ENCODE peak calls at places on chromosome 20, in seven cellular contexts. K is CD8-positive, alpha-beta memory T cell; P is neural progenitor cell; G is SK-N-SH; J is left ventricle myocardium inferior; I is transverse colon; Q is uterus. L is an unnamed sample.

GRCh38 chr20:5197270-5197827 is 70.5 kb downstream of the CDS2 start:
- DNase-seq in I (no peak), J (peak; percentile 40), K (no peak), P (no peak), Q (no peak), G (no peak), L (no peak)

GRCh38 chr20:58078741-58079522 is 149.5 kb downstream of the ANKRD60 start:
- DNase-seq in P (no peak), J (no peak), K (no peak), I (no peak), Q (no peak), G (no peak), L (no peak)

GRCh38 chr20:51360451-51361230 is 181.9 kb downstream of the NFATC2 start:
- DNase-seq in I (no peak), P (no peak), J (no peak), Q (no peak), G (no peak), K (peak; percentile 19), L (no peak)

GRCh38 chr20:37516697-37517370 is 4.2 kb upstream of the NNAT start:
- DNase-seq in Q (no peak), P (no peak), G (no peak), I (peak; percentile 5), K (no peak), J (no peak), L (no peak)

GRCh38 chr20:3925899-3926638 is 36.9 kb downstream of the PANK2 start:
- DNase-seq in J (no peak), I (no peak), G (no peak), P (no peak), K (no peak), Q (no peak), L (no peak)

GRCh38 chr20:1860446-1860845 is 34.8 kb upstream of the SIRPA start:
- DNase-seq in P (peak; percentile 32), K (no peak), G (no peak), Q (no peak), J (no peak), I (no peak), L (no peak)

GRCh38 chr20:39291301-39291700 is 329.2 kb downstream of the DHX35 start:
- DNase-seq in I (no peak), Q (peak; percentile 34), G (no peak), K (no peak), J (no peak), P (no peak), L (no peak)

GRCh38 chr20:50111829-50112495 is 988 bp downstream of the UBE2V1 start:
- DNase-seq in J (no peak), K (no peak), P (no peak), Q (no peak), I (no peak), G (no peak), L (peak; percentile 58)

GRCh38 chr20:58667975-58668374 is 16.9 kb downstream of the STX16 start:
- DNase-seq in Q (no peak), I (no peak), K (no peak), P (no peak), G (no peak), J (no peak), L (no peak)

GRCh38 chr20:57851025-57851682 is 141.3 kb upstream of the PMEPA1 start:
- DNase-seq in I (no peak), G (no peak), K (no peak), Q (no peak), J (peak; percentile 43), P (no peak), L (no peak)

GRCh38 chr20:4726710-4727391 is 5.1 kb downstream of the PRND start:
- DNase-seq in I (peak; percentile 20), P (no peak), G (no peak), Q (no peak), J (no peak), K (peak; percentile 56), L (no peak)

GRCh38 chr20:9202440-9203080 is 133.7 kb downstream of the PLCB4 start:
- DNase-seq in K (no peak), P (no peak), J (no peak), G (no peak), Q (no peak), I (no peak), L (no peak)

GRCh38 chr20:41035207-41035606 is 6.6 kb downstream of the TOP1 start:
- DNase-seq in Q (no peak), P (no peak), J (no peak), I (no peak), K (no peak), G (no peak), L (no peak)

GRCh38 chr20:9051508-9051907 is 17.4 kb upstream of the PLCB4 start:
- DNase-seq in P (no peak), I (no peak), G (no peak), J (no peak), Q (no peak), K (no peak), L (no peak)

GRCh38 chr20:2304180-2304579 is 8.4 kb downstream of the TGM3 start:
- DNase-seq in G (no peak), I (no peak), P (no peak), K (no peak), Q (no peak), J (no peak), L (no peak)

GRCh38 chr20:10524034-10524476 is 89.0 kb downstream of the SLX4IP start:
- DNase-seq in P (peak; percentile 72), K (no peak), Q (peak; percentile 46), G (no peak), J (peak; percentile 26), I (peak; percentile 60), L (peak; percentile 70)
- H3K27ac ChIP-seq in P (no peak overlapping the region), K (no peak overlapping the region), Q (peak overlapping the region; percentile 81), G (no peak overlapping the region), J (peak overlapping the region; percentile 10), I (peak overlapping the region; percentile 58), L (no peak overlapping the region)

DNA sequence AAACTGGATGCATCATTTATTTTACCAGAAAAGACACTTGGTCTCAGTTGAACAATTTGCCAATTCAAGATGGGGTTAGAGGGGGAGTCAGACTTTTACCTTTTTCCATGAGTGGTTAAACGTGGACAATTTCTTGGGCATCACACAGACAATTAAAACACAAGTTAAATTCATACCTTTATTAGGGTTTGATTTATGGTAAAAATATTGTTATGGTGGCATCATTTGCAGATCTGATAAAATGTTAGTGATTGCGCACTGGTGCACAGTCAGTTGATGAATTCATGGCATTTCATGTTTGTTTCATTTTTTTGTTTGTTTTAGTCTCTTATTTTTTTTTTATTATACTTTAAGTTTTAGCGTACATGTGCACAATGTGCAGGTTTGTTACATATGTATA is 399.9 kb downstream of the DOK5 start:
- DNase-seq in I (no peak), P (no peak), K (no peak), G (no peak), J (no peak), Q (no peak), L (no peak)
- H3K9me3 ChIP-seq in I (no peaks in the 10 kb centered on the region), P (no peaks in the 10 kb centered on the region), K (no peaks in the 10 kb centered on the region), G (no peaks in the 10 kb centered on the region), J (peaks cover 11% of the 10 kb centered on the region), Q (no peaks in the 10 kb centered on the region), L (no peaks in the 10 kb centered on the region)

DNA sequence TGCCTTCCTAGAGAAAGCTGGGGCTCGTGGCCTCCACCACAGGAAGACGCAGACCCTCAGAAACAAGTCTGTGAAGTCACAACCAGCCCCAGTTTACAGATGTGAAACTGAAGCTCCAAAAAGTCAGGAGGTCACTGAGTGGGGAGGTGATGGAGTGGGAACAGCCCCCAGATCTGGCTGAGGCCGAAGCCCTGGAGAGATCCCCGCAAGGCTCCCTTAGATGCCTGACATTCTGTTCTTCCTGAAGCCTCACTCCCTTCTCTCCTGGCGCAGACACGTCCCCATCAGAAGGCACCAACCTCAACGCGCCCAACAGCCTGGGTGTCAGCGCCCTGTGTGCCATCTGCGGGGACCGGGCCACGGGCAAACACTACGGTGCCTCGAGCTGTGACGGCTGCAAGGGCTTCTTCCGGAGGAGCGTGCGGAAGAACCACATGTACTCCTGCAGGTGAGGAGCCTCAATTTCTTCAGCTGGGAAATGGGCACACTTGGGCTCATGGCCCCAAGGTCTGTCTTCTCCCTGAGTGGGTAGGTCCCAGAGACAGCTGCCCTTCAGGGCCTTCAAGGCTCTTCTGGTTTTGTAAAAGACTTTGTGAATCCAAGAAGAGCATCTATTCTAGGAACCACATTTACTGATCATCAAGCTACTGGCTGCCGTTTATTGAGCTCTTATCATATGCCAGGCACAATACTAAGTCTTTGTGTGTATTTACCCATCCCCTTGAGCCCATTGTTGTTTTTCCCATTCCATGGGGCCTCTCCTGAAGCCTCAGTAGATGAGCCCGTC is 50.5 kb downstream of the HNF4A start:
- DNase-seq in I (no peak), P (no peak), J (no peak), K (no peak), G (no peak), Q (no peak), L (no peak)
- H3K27ac ChIP-seq in I (peak overlapping the region; percentile 87), P (no peak overlapping the region), J (no peak overlapping the region), K (no peak overlapping the region), G (no peak overlapping the region), Q (no peak overlapping the region), L (no peak overlapping the region)

GRCh38 chr20:56616704-56617103 is 12.4 kb upstream of the TFAP2C start:
- DNase-seq in G (no peak), J (no peak), P (no peak), K (no peak), I (no peak), Q (no peak), L (no peak)

GRCh38 chr20:56617489-56617888 is 11.6 kb upstream of the TFAP2C start:
- DNase-seq in G (no peak), K (no peak), P (no peak), Q (no peak), I (no peak), J (no peak), L (no peak)

GRCh38 chr20:56610098-56610497 is 19.0 kb upstream of the TFAP2C start:
- DNase-seq in G (no peak), K (no peak), Q (no peak), J (no peak), I (no peak), P (no peak), L (no peak)

GRCh38 chr20:56609321-56609720 is 19.8 kb upstream of the TFAP2C start:
- DNase-seq in J (no peak), I (no peak), Q (no peak), G (no peak), K (no peak), P (peak; percentile 70), L (no peak)

DNA sequence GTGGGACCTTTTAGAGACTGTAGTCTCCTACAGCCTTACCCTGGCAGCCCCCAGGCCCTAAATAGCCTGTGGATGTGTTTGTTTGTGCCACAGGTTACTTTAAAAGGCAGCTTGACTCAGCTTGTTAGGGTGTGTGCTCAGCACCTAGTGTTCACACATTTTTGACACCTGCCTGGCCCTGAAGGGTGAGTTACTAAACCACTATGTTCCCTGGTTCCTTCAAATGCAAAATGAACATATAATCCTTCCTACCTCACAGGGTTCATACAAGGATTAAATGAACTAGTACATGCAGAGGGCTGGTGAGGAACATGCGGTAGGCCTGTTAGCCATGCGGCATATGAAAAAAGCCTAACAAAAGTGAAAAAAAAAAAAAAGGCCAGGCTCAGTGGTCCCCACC is 14.9 kb upstream of the TFAP2C start:
- DNase-seq in P (no peak), K (no peak), I (no peak), J (no peak), Q (no peak), G (no peak), L (no peak)
- H3K9me3 ChIP-seq in P (no peaks in the 10 kb centered on the region), K (no peaks in the 10 kb centered on the region), I (no peaks in the 10 kb centered on the region), J (no peaks in the 10 kb centered on the region), Q (no peaks in the 10 kb centered on the region), G (no peaks in the 10 kb centered on the region), L (peaks cover 2% of the 10 kb centered on the region)

DNA sequence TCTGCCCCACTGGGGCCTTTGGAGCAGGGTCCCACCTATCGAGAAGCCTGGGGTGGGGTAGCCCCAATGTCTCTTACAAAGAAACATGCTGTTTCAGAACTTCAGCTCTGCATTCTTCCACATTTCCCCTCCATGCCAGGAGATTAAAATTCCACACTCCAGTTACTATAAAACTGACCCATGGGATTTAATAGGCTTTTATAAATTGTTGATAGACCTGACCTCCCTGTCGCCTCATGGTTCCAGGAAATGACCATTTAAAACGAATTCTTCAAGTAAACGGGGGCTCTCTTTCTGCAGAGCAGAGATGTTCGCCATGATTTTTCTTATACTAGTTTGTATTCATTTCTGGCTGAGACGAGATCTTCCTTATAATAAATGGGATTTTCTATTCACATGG is 19.3 kb downstream of the RIN2 start:
- DNase-seq in P (no peak), J (no peak), Q (no peak), K (no peak), I (no peak), G (no peak), L (peak; percentile 55)
- H3K27ac ChIP-seq in P (no peak overlapping the region), J (peak overlapping the region; percentile 83), Q (peak overlapping the region; percentile 4), K (no peak overlapping the region), I (peak overlapping the region; percentile 67), G (no peak overlapping the region), L (peak overlapping the region; percentile 14)

L was measured in ascending aorta.